ENCODE peak calls at places on chromosome 21, in ten cellular contexts. C is ACHN, U is Daoy, S is NCI-H524, B is colonic mucosa, P is tibial artery, Q is EL, L is HCEC 1CT, H is AG08395, I is left ventricle myocardium superior. M is an unnamed sample.

GRCh38 chr21:43333301-43334062 is 93.4 kb downstream of the SIK1 start:
- DNase-seq in S (no peak), L (peak), C (peak), U (peak), B (no peak), H (peak), Q (peak), I (peak), P (no peak), M (peak)

GRCh38 chr21:25759573-25759972 is 24.8 kb downstream of the GABPA start:
- DNase-seq in H (no peak), S (no peak), Q (no peak), I (no peak), C (no peak), U (no peak), L (no peak), P (no peak), B (no peak), M (no peak)

GRCh38 chr21:25561668-25562641 is 45.3 kb downstream of the MRPL39 start:
- DNase-seq in I (peak), P (peak), C (peak), U (peak), L (peak), H (peak), Q (peak), S (no peak), B (peak), M (no peak)

GRCh38 chr21:38798481-38798882 is 7.2 kb upstream of the ETS2 start:
- DNase-seq in C (peak), B (peak), I (no peak), H (no peak), L (peak), U (peak), P (no peak), Q (peak), S (no peak), M (no peak)

GRCh38 chr21:45741691-45742090 is 98.2 kb downstream of the PCBP3 start:
- DNase-seq in I (no peak), P (no peak), Q (no peak), U (peak), B (no peak), C (no peak), S (no peak), H (no peak), L (no peak), M (no peak)

GRCh38 chr21:37079211-37079824 is 6.3 kb downstream of the TTC3 start:
- DNase-seq in I (no peak), C (peak), H (no peak), S (no peak), B (no peak), U (no peak), L (no peak), Q (no peak), P (no peak), M (no peak)

GRCh38 chr21:43194303-43195130 is 25.7 kb downstream of the CRYAA start:
- DNase-seq in S (no peak), P (no peak), C (no peak), H (no peak), I (no peak), Q (no peak), B (peak), L (no peak), U (no peak), M (peak)

GRCh38 chr21:45525910-45526306 is 16.3 kb downstream of the SLC19A1 start:
- DNase-seq in S (no peak), H (no peak), C (no peak), I (peak), B (no peak), P (no peak), Q (no peak), L (no peak), U (no peak), M (no peak)

M was measured in prostate gland.